ENCODE peak calls at places on chromosomes 3 and 15, in five cellular contexts. Q is heart left ventricle, F is breast epithelium, E is spleen, D is Peyer's patch. V is an unnamed sample.

GRCh38 chr3:58839187-58839586 is 172.6 kb upstream of the FAM3D start:
- DNase-seq in Q (no peak), E (no peak), F (no peak), D (no peak), V (peak; percentile 12)

GRCh38 chr15:72227192-72227586 is 3.8 kb downstream of the PKM start:
- DNase-seq in F (no peak), E (no peak), D (no peak), Q (no peak), V (peak; percentile 5)

GRCh38 chr3:71356272-71356671 is 227.3 kb downstream of the FOXP1 start:
- DNase-seq in F (no peak), E (no peak), D (peak; percentile 57), Q (no peak), V (no peak)

GRCh38 chr3:126939347-126939735 is 43.6 kb upstream of the PLXNA1 start:
- DNase-seq in E (peak; percentile 24), F (no peak), D (no peak), Q (no peak), V (no peak)

GRCh38 chr3:43378066-43378935 is 92.0 kb downstream of the SNRK start:
- DNase-seq in F (no peak), D (peak; percentile 60), E (peak; percentile 82), Q (no peak), V (peak; percentile 63)

GRCh38 chr3:71905426-71905825 is 120.5 kb upstream of the PROK2 start:
- DNase-seq in F (no peak), Q (no peak), D (peak; percentile 32), E (peak; percentile 80), V (no peak)

GRCh38 chr3:13536832-13537231 is 12.1 kb upstream of the FBLN2 start:
- DNase-seq in D (no peak), F (no peak), Q (no peak), E (peak; percentile 28), V (no peak)

GRCh38 chr15:29774900-29775299 is 47.4 kb downstream of the TJP1 start:
- DNase-seq in F (no peak), D (no peak), E (no peak), Q (no peak), V (no peak)

GRCh38 chr3:89098964-89099585 is 8.3 kb upstream of the EPHA3 start:
- DNase-seq in Q (no peak), E (no peak), F (no peak), D (no peak), V (peak; percentile 54)

GRCh38 chr15:74167891-74168331 is 5.6 kb upstream of the ISLR start:
- DNase-seq in D (no peak), Q (no peak), E (no peak), F (no peak), V (no peak)

GRCh38 chr3:63279000-63279366 is 875 bp downstream of the SYNPR start:
- DNase-seq in Q (no peak), F (no peak), E (no peak), D (no peak), V (no peak)

DNA sequence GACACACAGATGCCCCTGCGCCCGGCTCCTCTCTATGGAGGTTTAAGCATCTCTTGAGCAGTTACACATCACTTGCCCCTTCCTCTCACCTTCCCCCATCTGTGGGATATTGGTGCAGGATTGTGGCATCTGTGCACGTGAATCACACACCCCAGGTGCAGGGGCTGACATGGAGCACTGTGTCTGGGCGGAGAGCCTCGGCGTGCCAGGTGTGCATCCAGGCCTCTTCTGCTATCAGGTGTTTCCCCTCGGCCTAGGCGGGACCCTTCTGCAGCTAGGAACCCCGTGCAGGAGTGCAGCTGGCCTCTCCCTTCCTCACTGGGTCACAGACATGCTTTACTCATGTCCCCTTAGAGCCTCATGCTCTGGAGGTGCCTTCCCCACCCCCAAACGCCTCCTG is 33.4 kb upstream of the MUC13 start:
- DNase-seq in D (no peak), Q (no peak), E (no peak), F (no peak), V (no peak)
- TF ChIP-seq POLR2A in D (no peak), Q (no peak), E (no peak), F (no peak), V (no peak)

GRCh38 chr3:8500966-8501365 is 657 bp upstream of the LMCD1 start:
- DNase-seq in E (no peak), Q (no peak), D (no peak), F (no peak), V (no peak)

GRCh38 chr3:8500208-8500961 is 1.2 kb upstream of the LMCD1 start:
- DNase-seq in D (no peak), E (no peak), F (peak; percentile 70), Q (no peak), V (no peak)

GRCh38 chr3:8503461-8503860 is 1.8 kb downstream of the LMCD1 start:
- DNase-seq in E (no peak), F (no peak), Q (no peak), D (no peak), V (no peak)

GRCh38 chr3:8499181-8499611 is 2.4 kb upstream of the LMCD1 start:
- DNase-seq in Q (no peak), F (peak; percentile 83), D (no peak), E (no peak), V (no peak)

GRCh38 chr3:8501388-8502131 is at the start of gene LMCD1:
- DNase-seq in Q (peak; percentile 98), F (peak; percentile 92), D (peak; percentile 81), E (peak; percentile 94), V (peak; percentile 83)
- TF ChIP-seq POLR2A in Q (peak; percentile 89), F (peak; percentile 40), D (no peak), E (no peak), V (no peak)

GRCh38 chr3:33717866-33718594 is at the start of gene CLASP2:
- DNase-seq in E (peak; percentile 97), F (peak; percentile 72), Q (peak; percentile 93), D (peak; percentile 91), V (peak; percentile 91)
- TF ChIP-seq POLR2A in E (peak; percentile 47), F (no peak), Q (peak; percentile 83), D (peak; percentile 61), V (peak; percentile 68)

DNA sequence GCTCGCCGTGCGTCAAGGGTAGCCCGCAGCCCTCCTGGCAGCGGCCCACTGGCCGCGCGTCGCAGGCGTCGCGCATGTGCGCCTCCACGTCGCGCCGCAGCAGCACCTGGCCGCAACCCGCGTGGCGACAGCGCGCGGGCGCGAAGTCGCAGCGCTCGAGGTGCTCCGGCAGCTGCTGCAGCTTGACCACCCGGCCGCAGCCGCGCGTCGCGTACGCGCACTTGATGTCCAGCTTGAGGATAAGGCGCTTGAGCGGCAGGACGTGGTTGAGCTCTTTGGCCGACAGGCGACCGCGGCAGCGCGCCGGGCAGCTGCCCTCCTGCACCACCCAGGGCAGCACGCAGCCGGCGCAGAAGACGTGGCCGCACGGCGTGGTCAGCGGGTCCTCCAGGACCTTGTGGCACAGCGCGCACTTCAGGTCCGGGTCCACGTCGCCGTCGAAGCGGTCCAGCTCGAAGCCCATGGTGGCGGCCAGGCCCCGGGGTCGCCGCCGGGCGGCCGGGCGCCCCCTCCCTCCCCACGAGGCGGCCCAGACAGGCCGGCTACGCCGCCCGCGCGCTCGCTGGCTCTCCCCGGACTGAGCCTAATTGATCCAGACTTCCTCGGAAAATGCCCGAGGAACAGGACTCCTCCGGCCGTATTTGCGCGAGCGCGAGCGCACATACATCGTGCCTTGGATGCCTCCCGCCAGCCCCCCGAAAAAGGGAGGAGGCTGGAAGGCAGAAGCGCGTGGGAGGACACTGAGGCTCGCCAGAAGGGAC is at the start of gene PDZRN3:
- DNase-seq in F (peak; percentile 47), D (no peak), E (no peak), Q (peak; percentile 75), V (no peak)
- TF ChIP-seq POLR2A in F (no peak), D (no peak), E (no peak), Q (peak; percentile 87), V (no peak)

GRCh38 chr3:152244156-152244888 is 24.4 kb upstream of the MBNL1 start:
- DNase-seq in E (no peak), Q (no peak), F (no peak), D (no peak), V (peak; percentile 69)
- TF ChIP-seq POLR2A in E (no peak), Q (no peak), F (no peak), D (no peak), V (peak; percentile 4)

GRCh38 chr3:158713094-158713499 is 19.2 kb downstream of the RARRES1 start:
- DNase-seq in E (no peak), Q (peak; percentile 59), D (no peak), F (no peak), V (peak; percentile 91)
- TF ChIP-seq POLR2A in E (no peak), Q (no peak), D (no peak), F (no peak), V (peak; percentile 51)

GRCh38 chr15:95922431-95922830 is 408.1 kb upstream of the NR2F2 start:
- DNase-seq in Q (no peak), F (no peak), D (no peak), E (no peak), V (no peak)
- TF ChIP-seq POLR2A in Q (no peak), F (no peak), D (no peak), E (no peak), V (no peak)

GRCh38 chr3:182787302-182788036 is 5.8 kb upstream of the ATP11B start:
- DNase-seq in E (no peak), Q (no peak), F (no peak), D (no peak), V (peak; percentile 77)

GRCh38 chr3:182786564-182787196 is 6.6 kb upstream of the ATP11B start:
- DNase-seq in E (no peak), Q (no peak), D (no peak), F (no peak), V (peak; percentile 53)

GRCh38 chr3:182784542-182784941 is 8.8 kb upstream of the ATP11B start:
- DNase-seq in F (no peak), E (no peak), Q (no peak), D (no peak), V (peak; percentile 98)

GRCh38 chr3:182785142-182785541 is 8.2 kb upstream of the ATP11B start:
- DNase-seq in Q (no peak), E (no peak), D (no peak), F (no peak), V (no peak)

GRCh38 chr3:182785756-182786155 is 7.5 kb upstream of the ATP11B start:
- DNase-seq in F (no peak), D (no peak), E (no peak), Q (no peak), V (no peak)
- TF ChIP-seq POLR2A in F (no peak), D (no peak), E (no peak), Q (no peak), V (no peak)

GRCh38 chr3:185928532-185928931 is 9.3 kb downstream of the TRA2B start:
- DNase-seq in Q (no peak), E (no peak), D (no peak), F (no peak), V (no peak)

GRCh38 chr3:185926445-185926844 is 11.4 kb downstream of the TRA2B start:
- DNase-seq in E (no peak), D (no peak), F (no peak), Q (no peak), V (no peak)

GRCh38 chr3:185925353-185925752 is 12.5 kb downstream of the TRA2B start:
- DNase-seq in Q (no peak), F (no peak), E (no peak), D (no peak), V (no peak)

GRCh38 chr3:185929192-185930151 is 8.3 kb downstream of the TRA2B start:
- DNase-seq in F (no peak), Q (no peak), D (no peak), E (no peak), V (peak; percentile 19)

GRCh38 chr3:185927501-185928200 is 10.2 kb downstream of the TRA2B start:
- DNase-seq in E (no peak), F (no peak), D (no peak), Q (no peak), V (no peak)
- TF ChIP-seq POLR2A in E (no peak), F (no peak), D (no peak), Q (no peak), V (no peak)

V was measured in erythroblast.